ENCODE peak calls at places on chromosomes 11 and 22, in four cellular contexts. M, X, I and N are unnamed samples. For H3K4me1, the result is how much of the 10 kb centered on the place peaks cover.

GRCh38 chr22:49258107-49259010 is 569.3 kb downstream of the BRD1 start:
- DNase-seq in M (no peak), X (no peak), I (no peak), N (peak)

GRCh38 chr22:49097966-49098365 is 729.7 kb downstream of the BRD1 start:
- DNase-seq in M (no peak), X (no peak), I (no peak), N (no peak)

GRCh38 chr22:46575915-46576555 is 38.6 kb upstream of the CELSR1 start:
- DNase-seq in M (no peak), X (no peak), I (no peak), N (no peak)

GRCh38 chr11:115919341-115920086 is 415.3 kb upstream of the CADM1 start:
- DNase-seq in M (no peak), X (no peak), I (peak), N (no peak)

GRCh38 chr11:45855308-45855707 is 8.0 kb downstream of the CRY2 start:
- DNase-seq in M (no peak), X (no peak), I (no peak), N (no peak)

GRCh38 chr11:35009191-35009940 is 92.9 kb downstream of the PDHX start:
- DNase-seq in M (peak), X (no peak), I (peak), N (no peak)

GRCh38 chr22:44753189-44754042 is 1.0 kb downstream of the ARHGAP8 start:
- DNase-seq in M (no peak), X (peak), I (no peak), N (no peak)

GRCh38 chr11:100748153-100748552 is 61.1 kb downstream of the ARHGAP42 start:
- DNase-seq in M (no peak), X (no peak), I (no peak), N (no peak)

GRCh38 chr11:79241205-79241604 is 199.6 kb downstream of the TENM4 start:
- DNase-seq in M (no peak), X (no peak), I (no peak), N (no peak)

GRCh38 chr11:119538748-119539147 is 115.8 kb upstream of the THY1 start:
- DNase-seq in M (no peak), X (no peak), I (no peak), N (no peak)

GRCh38 chr11:8069771-8070170 is 11.2 kb upstream of the TUB start:
- DNase-seq in M (no peak), X (no peak), I (no peak), N (peak)

GRCh38 chr11:38927993-38928392 is 2330.0 kb upstream of the RAG2 start:
- DNase-seq in M (no peak), X (no peak), I (no peak), N (no peak)

GRCh38 chr22:32661296-32661695 is 140.2 kb upstream of the TIMP3 start:
- DNase-seq in M (no peak), X (peak), I (no peak), N (peak)

GRCh38 chr22:37020192-37020479 is 594 bp downstream of the MPST start:
- DNase-seq in M (no peak), X (peak), I (no peak), N (no peak)

GRCh38 chr11:59191095-59191494 is 19.2 kb downstream of the DTX4 start:
- DNase-seq in M (peak), X (no peak), I (no peak), N (no peak)

GRCh38 chr22:37568448-37569008 is 8.2 kb downstream of the CDC42EP1 start:
- DNase-seq in M (no peak), X (no peak), I (no peak), N (no peak)

GRCh38 chr22:28741200-28741757 is 341 bp downstream of the CHEK2 start:
- DNase-seq in M (no peak), X (no peak), I (no peak), N (no peak)

GRCh38 chr11:106503901-106504300 is 426.4 kb downstream of the AASDHPPT start:
- DNase-seq in M (no peak), X (no peak), I (no peak), N (no peak)

GRCh38 chr11:85628771-85629341 is 463 bp downstream of the TMEM126B start:
- DNase-seq in M (peak), X (no peak), I (no peak), N (no peak)

GRCh38 chr11:126485021-126485781 is 129.7 kb downstream of the ST3GAL4 start:
- DNase-seq in M (no peak), X (no peak), I (no peak), N (no peak)

GRCh38 chr22:35064664-35065063 is 1.3 kb upstream of the ISX start:
- DNase-seq in M (peak), X (no peak), I (no peak), N (no peak)

GRCh38 chr11:33109242-33109641 is 52.0 kb downstream of the CSTF3 start:
- DNase-seq in M (no peak), X (no peak), I (no peak), N (no peak)

DNA sequence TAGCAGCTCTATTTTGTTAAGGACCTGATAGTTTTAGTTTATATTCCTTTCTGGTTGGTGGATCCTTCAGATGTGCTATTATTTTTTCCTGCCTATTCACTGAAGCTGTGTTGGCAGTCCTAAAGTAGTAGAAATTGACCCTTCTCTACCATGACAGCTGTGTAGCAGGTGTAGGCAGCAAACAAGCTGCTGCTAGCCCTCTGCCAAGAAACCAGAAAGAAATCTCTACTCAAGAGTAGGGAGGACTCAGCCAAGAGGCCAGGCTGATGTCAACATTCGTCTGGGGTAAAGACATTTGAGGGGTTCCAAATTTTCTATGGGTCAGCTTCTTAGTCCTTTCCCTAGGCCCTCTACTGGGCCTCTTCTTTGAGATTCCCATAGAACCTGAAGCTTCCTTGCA is 51.2 kb downstream of the CSTF3 start:
- DNase-seq in M (no peak), X (no peak), I (no peak), N (no peak)
- H3K27ac ChIP-seq in M (no peak), X (no peak), I (no peak), N (no peak)

GRCh38 chr11:65540290-65541092 is 15.6 kb downstream of the SCYL1 start:
- DNase-seq in M (no peak), X (peak), I (peak), N (peak)
- TF ChIP-seq EP300 in M (no peak), X (peak), I (no peak), N (no peak)

GRCh38 chr22:30226192-30226832 is 20.2 kb downstream of the LIF start:
- DNase-seq in M (peak), X (no peak), I (peak), N (no peak)
- H3K4me1 ChIP-seq in M (half or more), X (under half), I (half or more), N (under half)

DNA sequence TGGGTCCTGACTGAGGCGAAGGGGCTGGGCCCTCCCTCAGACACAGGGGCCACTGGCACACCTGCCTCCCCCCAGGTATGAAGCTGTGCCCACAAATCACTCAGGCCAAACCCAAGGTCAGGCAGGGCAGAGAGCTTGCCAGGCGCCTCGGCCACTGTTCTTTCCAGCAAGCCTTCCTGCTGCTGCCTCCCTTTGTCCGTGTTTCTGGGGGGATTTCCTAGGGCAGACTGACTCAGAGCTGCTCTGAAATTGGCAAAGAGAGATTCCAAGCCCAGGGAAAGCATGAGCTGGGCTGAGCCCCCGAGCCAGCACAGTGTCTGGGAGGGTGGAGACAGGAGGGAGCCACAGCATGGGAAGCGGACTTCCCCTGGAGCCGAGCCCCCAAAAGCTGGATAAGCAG is 33.2 kb downstream of the PPP2R1B start:
- DNase-seq in M (no peak), X (peak), I (no peak), N (no peak)
- H3K27ac ChIP-seq in M (no peak), X (peak), I (peak), N (peak)

GRCh38 chr11:10429526-10429925 is 25.5 kb upstream of the AMPD3 start:
- DNase-seq in M (no peak), X (no peak), I (no peak), N (no peak)

GRCh38 chr11:10428453-10428852 is 26.6 kb upstream of the AMPD3 start:
- DNase-seq in M (no peak), X (no peak), I (no peak), N (no peak)

GRCh38 chr11:10426475-10426874 is 28.6 kb upstream of the AMPD3 start:
- DNase-seq in M (no peak), X (no peak), I (no peak), N (no peak)
- TF ChIP-seq EP300 in M (no peak), X (no peak), I (no peak), N (no peak)

DNA sequence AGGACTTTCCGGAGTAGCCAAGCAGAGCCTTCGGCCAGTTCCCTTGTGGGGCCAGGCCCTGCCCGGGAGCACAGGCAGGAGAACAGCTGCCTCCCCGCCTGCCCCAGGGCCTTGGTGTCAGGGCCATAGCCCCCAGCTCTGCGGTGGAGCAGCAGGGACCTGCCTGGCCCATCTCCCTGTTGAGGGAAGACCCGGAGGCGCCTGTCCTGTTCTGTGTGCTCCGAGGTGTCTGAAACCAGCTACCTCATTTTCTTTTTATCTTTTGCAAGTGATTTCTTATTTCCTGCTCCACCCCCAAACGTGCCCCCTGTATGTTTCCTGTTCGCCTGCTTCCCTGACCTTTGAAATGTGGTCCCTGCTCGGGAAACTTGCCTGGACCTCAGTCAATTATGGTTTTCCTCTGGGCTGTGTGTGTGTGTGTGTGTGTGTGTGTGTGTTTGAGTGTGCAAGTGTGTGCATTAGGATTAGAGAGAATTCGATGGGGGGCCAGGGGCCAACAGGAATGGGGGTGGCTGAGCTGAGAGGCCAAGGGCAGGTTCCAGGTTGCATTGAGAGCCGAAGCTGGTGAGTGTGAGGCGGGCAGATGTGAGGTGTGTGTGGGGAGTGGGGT is 19.1 kb downstream of the LRP5 start:
- DNase-seq in M (peak), X (no peak), I (no peak), N (no peak)
- H3K4me1 ChIP-seq in M (half or more), X (under half), I (under half), N (half or more)

DNA sequence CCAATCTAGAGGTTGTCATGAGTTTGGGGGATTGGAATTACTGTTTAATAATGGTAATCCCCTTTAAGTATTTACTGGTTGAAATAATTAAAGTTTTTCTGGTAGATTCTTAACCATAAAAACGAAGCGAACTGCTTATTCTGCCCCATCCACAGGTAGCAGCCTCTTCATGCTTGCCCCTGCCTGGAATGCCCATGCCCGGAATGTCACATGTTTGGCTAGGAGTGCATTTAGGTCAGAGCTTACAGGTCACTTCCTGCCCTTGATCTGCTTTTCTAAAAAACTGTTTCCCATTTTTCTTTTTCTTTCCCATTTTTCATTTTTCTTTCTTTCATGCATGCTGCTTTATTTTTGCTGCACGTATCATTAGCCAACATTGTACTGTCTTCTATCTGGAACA is 69.1 kb downstream of the YAP1 start:
- DNase-seq in M (peak), X (no peak), I (no peak), N (no peak)
- H3K27ac ChIP-seq in M (peak), X (peak), I (peak), N (peak)

GRCh38 chr22:19855504-19856409 is 1.1 kb upstream of the GNB1L start:
- DNase-seq in M (peak), X (peak), I (peak), N (peak)
- TF ChIP-seq EP300 in M (peak), X (peak), I (no peak), N (no peak)

GRCh38 chr11:67033661-67034166 is 10.8 kb downstream of the SYT12 start:
- DNase-seq in M (no peak), X (no peak), I (no peak), N (no peak)

GRCh38 chr11:67031791-67032561 is 9.0 kb downstream of the SYT12 start:
- DNase-seq in M (no peak), X (no peak), I (no peak), N (no peak)

GRCh38 chr11:67029146-67029545 is 6.2 kb downstream of the SYT12 start:
- DNase-seq in M (no peak), X (no peak), I (no peak), N (no peak)

GRCh38 chr11:67032830-67033555 is 10.1 kb downstream of the SYT12 start:
- DNase-seq in M (no peak), X (no peak), I (peak), N (no peak)

DNA sequence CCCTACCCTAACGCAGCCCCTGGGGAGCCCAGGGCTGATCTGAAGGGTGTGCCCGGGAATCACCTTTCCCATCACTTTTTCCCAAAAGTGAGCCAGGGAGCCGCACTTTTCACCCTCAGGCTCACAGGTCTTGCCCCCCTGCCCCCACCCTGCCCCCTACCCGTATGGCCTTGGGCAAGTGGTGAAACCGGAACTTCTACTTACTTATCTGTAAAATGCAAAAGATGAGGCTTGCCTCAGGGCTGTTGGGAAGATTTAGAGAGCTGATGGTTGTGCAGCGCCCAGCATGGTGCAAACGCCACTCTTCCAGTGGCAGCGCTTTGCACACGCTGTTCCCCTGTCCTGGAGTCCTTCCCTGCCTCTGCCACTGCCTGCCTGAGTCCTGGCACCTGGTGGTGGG is 8.0 kb downstream of the SYT12 start:
- DNase-seq in M (no peak), X (no peak), I (no peak), N (no peak)
- H3K4me1 ChIP-seq in M (under half), X (under half), I (under half), N (half or more)